ENCODE peak calls at places on chromosome 21, in five cellular contexts. D is CD8-positive, alpha-beta T cell; R is body of pancreas; Z is heart right ventricle; I is effector memory CD4-positive, alpha-beta T cell. E is an unnamed sample. For H3K27me3 and H3K4me1, the result is how much of the 10 kb centered on the place peaks cover.

GRCh38 chr21:34158866-34159616 is 85.7 kb downstream of the MRPS6 start:
- DNase-seq in D (no peak), R (no peak), Z (no peak), I (no peak), E (no peak)

GRCh38 chr21:17343055-17343454 is 169.8 kb upstream of the CXADR start:
- DNase-seq in D (no peak), R (no peak), Z (no peak), I (no peak), E (no peak)

GRCh38 chr21:29343517-29343916 is 44.8 kb downstream of the BACH1 start:
- DNase-seq in D (no peak), R (peak), Z (no peak), I (no peak), E (no peak)

GRCh38 chr21:38619865-38620513 is 121.7 kb upstream of the ERG start:
- DNase-seq in D (no peak), R (peak), Z (peak), I (no peak), E (no peak)

GRCh38 chr21:37324558-37324957 is 42.0 kb upstream of the DYRK1A start:
- DNase-seq in D (no peak), R (no peak), Z (no peak), I (no peak), E (no peak)

GRCh38 chr21:29721964-29722363 is 217.8 kb downstream of the GRIK1 start:
- DNase-seq in D (no peak), R (no peak), Z (no peak), I (no peak), E (no peak)

GRCh38 chr21:17003221-17003620 is 509.6 kb upstream of the CXADR start:
- DNase-seq in D (no peak), R (no peak), Z (no peak), I (no peak), E (no peak)

GRCh38 chr21:28442624-28443023 is 550.1 kb downstream of the LTN1 start:
- DNase-seq in D (no peak), R (no peak), Z (no peak), I (no peak), E (no peak)

GRCh38 chr21:29265690-29266479 is 32.8 kb upstream of the BACH1 start:
- DNase-seq in D (no peak), R (no peak), Z (no peak), I (no peak), E (no peak)

GRCh38 chr21:29187939-29188338 is 57.5 kb downstream of the MAP3K7CL start:
- DNase-seq in D (no peak), R (peak), Z (no peak), I (no peak), E (no peak)

GRCh38 chr21:39397651-39398385 is 47.8 kb downstream of the LCA5L start:
- DNase-seq in D (no peak), R (no peak), Z (no peak), I (no peak), E (no peak)

GRCh38 chr21:29443398-29444010 is 144.8 kb downstream of the BACH1 start:
- DNase-seq in D (no peak), R (no peak), Z (no peak), I (no peak), E (no peak)

GRCh38 chr21:42351626-42352432 is 1.0 kb upstream of the TFF2 start:
- DNase-seq in D (no peak), R (no peak), Z (no peak), I (no peak), E (no peak)

GRCh38 chr21:42187976-42188653 is 30.8 kb upstream of the ABCG1 start:
- DNase-seq in D (peak), R (peak), Z (peak), I (peak), E (peak)

GRCh38 chr21:31351438-31351837 is 7.4 kb upstream of the TIAM1 start:
- DNase-seq in D (no peak), R (no peak), Z (no peak), I (no peak), E (no peak)

GRCh38 chr21:23452384-23453083 is 2154.7 kb downstream of the MRPL39 start:
- DNase-seq in D (no peak), R (peak), Z (no peak), I (no peak), E (no peak)

GRCh38 chr21:25732091-25732760 is 2.5 kb downstream of the ATP5PF start:
- DNase-seq in D (no peak), R (no peak), Z (peak), I (no peak), E (no peak)

GRCh38 chr21:41659791-41660560 is 106.9 kb downstream of the RIPK4 start:
- DNase-seq in D (no peak), R (no peak), Z (no peak), I (no peak), E (no peak)

GRCh38 chr21:16294128-16294527 is 564.3 kb downstream of the USP25 start:
- DNase-seq in D (no peak), R (no peak), Z (no peak), I (no peak), E (no peak)

GRCh38 chr21:31753949-31754348 is 22.0 kb upstream of the SCAF4 start:
- DNase-seq in D (no peak), R (no peak), Z (no peak), I (no peak), E (no peak)

GRCh38 chr21:14881863-14882262 is 182.9 kb downstream of the NRIP1 start:
- DNase-seq in D (no peak), R (no peak), Z (no peak), I (no peak), E (no peak)

GRCh38 chr21:14878971-14879370 is 185.8 kb downstream of the NRIP1 start:
- DNase-seq in D (no peak), R (no peak), Z (no peak), I (no peak), E (no peak)

GRCh38 chr21:14879458-14879857 is 185.3 kb downstream of the NRIP1 start:
- DNase-seq in D (no peak), R (no peak), Z (no peak), I (no peak), E (no peak)

GRCh38 chr21:14883351-14883750 is 181.4 kb downstream of the NRIP1 start:
- DNase-seq in D (no peak), R (no peak), Z (no peak), I (no peak), E (no peak)

DNA sequence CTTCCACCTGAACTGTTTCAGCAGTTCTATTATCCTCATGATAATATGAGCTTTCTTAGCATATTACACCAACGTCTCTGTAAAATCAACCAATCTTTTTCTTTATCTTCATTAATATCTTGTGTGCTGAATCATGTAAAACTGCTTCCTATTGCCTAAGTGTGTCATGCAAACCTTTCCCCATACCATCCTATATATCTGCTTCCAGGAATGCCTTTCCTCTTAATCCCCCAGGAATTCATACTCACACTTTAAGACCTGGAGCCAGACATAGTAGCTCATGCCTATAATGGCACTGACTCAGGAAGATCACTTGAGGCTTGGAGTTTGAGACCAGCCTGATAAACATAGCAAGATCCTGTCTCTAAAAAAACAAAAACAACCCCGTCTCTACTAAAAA is 183.9 kb downstream of the NRIP1 start:
- DNase-seq in D (no peak), R (no peak), Z (no peak), I (no peak), E (no peak)
- H3K27me3 ChIP-seq in D (under half), R (under half), Z (under half), I (under half), E (under half)

GRCh38 chr21:43605320-43606244 is 53.7 kb downstream of the HSF2BP start:
- DNase-seq in D (no peak), R (no peak), Z (no peak), I (no peak), E (no peak)

GRCh38 chr21:43611598-43612369 is 47.5 kb downstream of the HSF2BP start:
- DNase-seq in D (peak), R (peak), Z (peak), I (no peak), E (no peak)

GRCh38 chr21:43608664-43609063 is 50.6 kb downstream of the HSF2BP start:
- DNase-seq in D (no peak), R (no peak), Z (no peak), I (no peak), E (no peak)

GRCh38 chr21:43609501-43610340 is 49.6 kb downstream of the HSF2BP start:
- DNase-seq in D (no peak), R (peak), Z (peak), I (no peak), E (no peak)

GRCh38 chr21:43608225-43608624 is 51.1 kb downstream of the HSF2BP start:
- DNase-seq in D (no peak), R (no peak), Z (no peak), I (no peak), E (no peak)
- H3K4me1 ChIP-seq in D (under half), R (under half), Z (under half), I (under half), E (under half)

GRCh38 chr21:32955307-32955937 is 70.3 kb upstream of the OLIG2 start:
- DNase-seq in D (no peak), R (no peak), Z (no peak), I (no peak), E (no peak)
- H3K27me3 ChIP-seq in D (under half), R (under half), Z (half or more), I (under half), E (under half)

DNA sequence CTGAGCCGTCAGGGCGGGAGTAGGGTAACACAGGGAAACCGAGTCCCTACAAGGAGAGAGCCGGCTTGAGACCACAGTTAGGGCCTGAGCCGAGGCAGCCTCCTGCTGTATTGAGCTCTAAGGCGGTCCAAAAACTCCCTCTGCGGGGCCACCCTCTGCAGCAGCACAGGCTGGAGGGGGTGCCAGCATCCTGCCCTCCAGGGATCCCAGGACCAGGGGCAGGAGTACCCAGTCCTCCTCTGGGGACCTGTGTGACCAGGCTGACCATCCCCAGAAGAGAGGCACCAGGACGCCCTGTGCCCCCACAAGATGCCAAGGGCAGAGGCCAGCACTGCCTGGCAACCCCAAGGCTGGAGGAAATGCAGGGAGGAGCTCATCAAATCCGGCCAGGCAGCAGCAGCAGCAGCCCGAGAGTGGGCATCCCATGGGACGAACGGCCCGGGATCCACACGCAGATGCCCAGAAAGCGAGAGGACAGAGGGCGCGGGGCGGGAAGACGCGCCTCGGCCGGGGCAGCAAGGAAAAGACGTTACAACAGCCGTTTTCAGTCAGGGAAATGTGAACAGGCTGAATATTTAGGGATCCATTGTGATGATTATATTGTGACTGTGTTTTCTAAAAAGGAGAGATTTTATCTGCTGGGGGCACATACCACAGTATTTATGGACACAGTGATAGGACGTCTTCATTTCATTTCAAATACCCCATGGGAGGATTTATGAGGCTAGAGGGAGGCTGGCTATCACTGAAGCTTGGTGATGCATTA is 57.1 kb upstream of the COL18A1 start:
- DNase-seq in D (no peak), R (no peak), Z (no peak), I (no peak), E (no peak)
- H3K4me1 ChIP-seq in D (under half), R (under half), Z (half or more), I (under half), E (under half)

GRCh38 chr21:45979651-45980050 is 1.9 kb upstream of the COL6A1 start:
- DNase-seq in D (no peak), R (no peak), Z (no peak), I (no peak), E (no peak)

GRCh38 chr21:45980697-45981096 is 873 bp upstream of the COL6A1 start:
- DNase-seq in D (no peak), R (no peak), Z (no peak), I (no peak), E (no peak)

GRCh38 chr21:45981154-45981606 is 390 bp upstream of the COL6A1 start:
- DNase-seq in D (peak), R (peak), Z (peak), I (peak), E (peak)

GRCh38 chr21:45979141-45979631 is 2.4 kb upstream of the COL6A1 start:
- DNase-seq in D (no peak), R (no peak), Z (no peak), I (no peak), E (no peak)

DNA sequence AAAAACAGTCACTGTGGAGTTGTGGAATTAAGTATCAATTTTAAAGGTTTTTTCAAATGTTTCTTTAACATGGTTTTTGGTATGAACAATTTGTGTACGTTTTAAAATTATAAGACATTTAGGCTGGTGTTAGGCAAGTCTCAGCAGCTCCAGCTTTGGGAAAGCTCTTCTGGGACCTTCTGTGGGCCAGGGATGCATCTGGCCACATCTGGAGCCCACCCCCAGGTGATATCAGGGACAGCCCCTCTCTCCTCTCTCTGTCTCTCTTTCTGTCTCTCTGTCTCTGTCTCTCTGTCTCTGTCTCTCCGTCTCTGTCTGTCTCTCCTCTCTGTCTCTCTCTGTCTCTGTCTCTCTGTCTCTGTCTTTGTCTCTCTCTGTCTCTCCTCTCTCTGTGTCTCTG is 1.3 kb upstream of the COL6A1 start:
- DNase-seq in D (no peak), R (no peak), Z (no peak), I (no peak), E (no peak)
- H3K27me3 ChIP-seq in D (under half), R (under half), Z (under half), I (under half), E (under half)